ENCODE peak calls at places on chromosome 15, in six cellular contexts. B is H1, I is heart left ventricle, K is aorta, P is right atrium auricular region, Q is vagina. Z is an unnamed sample.

GRCh38 chr15:48408337-48408736 is 77.1 kb downstream of the DUT start:
- DNase-seq in B (no peak), I (no peak), K (no peak), P (no peak), Q (no peak), Z (no peak)

GRCh38 chr15:34366271-34367043 is 539 bp downstream of the LPCAT4 start:
- DNase-seq in B (peak; percentile 78), I (peak; percentile 69), K (peak; percentile 75), P (no peak), Q (no peak), Z (peak; percentile 75)

GRCh38 chr15:70597056-70597603 is 166.2 kb downstream of the UACA start:
- DNase-seq in B (no peak), I (no peak), K (no peak), P (peak; percentile 38), Q (no peak), Z (no peak)

GRCh38 chr15:74610302-74610951 is 5.2 kb upstream of the CLK3 start:
- DNase-seq in B (no peak), I (no peak), K (no peak), P (no peak), Q (no peak), Z (no peak)

GRCh38 chr15:28125673-28126651 is 26.8 kb upstream of the OCA2 start:
- DNase-seq in B (no peak), I (no peak), K (no peak), P (no peak), Q (no peak), Z (no peak)

GRCh38 chr15:67127334-67127664 is 61.9 kb downstream of the SMAD3 start:
- DNase-seq in B (no peak), I (no peak), K (no peak), P (no peak), Q (no peak), Z (no peak)

GRCh38 chr15:88644741-88645140 is 5.9 kb downstream of the ISG20 start:
- DNase-seq in B (no peak), I (no peak), K (no peak), P (no peak), Q (no peak), Z (no peak)

GRCh38 chr15:39888809-39889208 is 31.3 kb downstream of the GPR176 start:
- DNase-seq in B (no peak), I (no peak), K (no peak), P (no peak), Q (no peak), Z (no peak)

GRCh38 chr15:90261811-90262210 is 3.7 kb upstream of the NGRN start:
- DNase-seq in B (no peak), I (no peak), K (no peak), P (no peak), Q (no peak), Z (no peak)

GRCh38 chr15:52257734-52258062 is 37.9 kb downstream of the MYO5C start:
- DNase-seq in B (no peak), I (no peak), K (no peak), P (no peak), Q (no peak), Z (no peak)

GRCh38 chr15:43977072-43977884 is 150.5 kb downstream of the WDR76 start:
- DNase-seq in B (no peak), I (no peak), K (no peak), P (no peak), Q (no peak), Z (no peak)

GRCh38 chr15:73601449-73602425 is 31.5 kb downstream of the NPTN start:
- DNase-seq in B (no peak), I (peak; percentile 52), K (peak; percentile 66), P (no peak), Q (no peak), Z (peak; percentile 37)

GRCh38 chr15:91482799-91483198 is 370.7 kb upstream of the SLCO3A1 start:
- DNase-seq in B (no peak), I (no peak), K (no peak), P (no peak), Q (no peak), Z (no peak)

GRCh38 chr15:62672268-62672667 is 370.3 kb upstream of the TPM1 start:
- DNase-seq in B (no peak), I (no peak), K (no peak), P (no peak), Q (no peak), Z (no peak)

GRCh38 chr15:92711457-92711831 is 55.9 kb upstream of the FAM174B start:
- DNase-seq in B (no peak), I (no peak), K (no peak), P (no peak), Q (no peak), Z (no peak)

GRCh38 chr15:68601206-68602197 is 22.7 kb downstream of the CORO2B start:
- DNase-seq in B (no peak), I (no peak), K (no peak), P (no peak), Q (no peak), Z (peak; percentile 54)

GRCh38 chr15:64930778-64931240 is 19.1 kb downstream of the ANKDD1A start:
- DNase-seq in B (no peak), I (no peak), K (no peak), P (no peak), Q (peak; percentile 70), Z (no peak)

GRCh38 chr15:40343512-40343911 is 2.8 kb upstream of the CCDC9B start:
- DNase-seq in B (no peak), I (peak; percentile 64), K (peak; percentile 87), P (no peak), Q (no peak), Z (no peak)

DNA sequence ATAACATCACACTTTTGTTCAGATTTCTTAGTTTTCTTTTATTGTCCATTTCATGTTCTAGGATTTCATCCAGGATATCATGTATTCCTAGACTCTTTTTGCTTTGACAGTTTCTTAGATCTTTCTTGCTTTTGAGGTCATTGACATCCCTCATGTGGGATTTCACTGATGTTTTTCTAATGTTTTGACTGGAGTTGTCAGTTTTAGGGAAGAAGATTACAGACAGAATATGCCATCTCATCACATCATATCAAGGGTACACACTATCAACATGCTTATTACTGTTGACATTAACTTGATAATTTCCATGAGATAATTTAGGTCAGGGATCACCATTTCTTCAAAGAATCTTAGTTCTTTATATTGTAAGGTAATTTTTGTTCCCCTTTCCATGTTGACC is 101.7 kb downstream of the NPAP1 start:
- DNase-seq in B (no peak), I (no peak), K (no peak), P (no peak), Q (no peak), Z (no peak)
- H3K9me3 ChIP-seq in B (peaks cover 19% of the 10 kb centered on the region), I (peaks cover 18% of the 10 kb centered on the region), K (peaks cover 9% of the 10 kb centered on the region), P (no peaks in the 10 kb centered on the region), Q (no peaks in the 10 kb centered on the region), Z (no peaks in the 10 kb centered on the region)

DNA sequence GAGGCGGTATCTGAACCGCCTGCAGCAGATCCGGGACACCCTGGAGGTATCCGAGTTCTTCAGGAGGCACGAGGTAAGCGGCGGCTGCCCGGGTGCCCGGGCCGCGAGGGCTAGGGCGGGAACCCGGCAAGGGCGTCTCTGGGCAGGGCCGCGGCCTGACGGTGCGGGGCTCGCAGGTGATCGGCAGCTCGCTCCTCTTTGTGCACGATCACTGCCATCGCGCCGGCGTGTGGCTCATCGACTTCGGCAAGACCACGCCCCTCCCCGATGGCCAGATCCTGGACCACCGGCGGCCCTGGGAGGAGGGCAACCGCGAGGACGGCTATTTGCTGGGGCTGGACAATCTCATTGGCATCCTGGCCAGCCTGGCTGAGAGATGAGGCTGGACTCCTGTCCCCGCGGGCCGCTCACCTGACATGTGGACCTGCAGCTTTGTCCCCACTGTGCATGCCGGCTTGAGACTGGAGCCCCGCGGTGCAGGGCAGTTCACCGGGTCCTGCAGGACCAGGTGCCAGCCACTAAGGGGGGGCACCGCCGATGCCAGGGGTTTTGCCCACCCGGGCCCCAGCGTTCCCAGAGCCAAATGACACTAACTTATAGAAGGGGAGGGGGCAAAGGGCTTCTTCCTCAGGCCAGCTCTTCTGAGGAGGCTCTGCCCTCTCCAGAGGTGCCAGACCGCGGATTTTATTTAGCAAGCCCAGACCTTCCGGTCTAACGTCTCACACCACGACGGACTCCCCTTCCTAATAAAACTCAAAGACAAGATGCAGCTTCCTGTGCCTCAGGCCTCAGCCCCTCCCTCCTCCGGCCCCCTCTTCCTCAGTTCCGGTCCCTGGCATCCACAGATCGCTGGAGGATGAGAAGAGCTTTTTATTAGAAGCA is 9.4 kb downstream of the ITPKA start:
- DNase-seq in B (no peak), I (no peak), K (no peak), P (no peak), Q (no peak), Z (no peak)
- H3K27me3 ChIP-seq in B (peaks cover 86% of the 10 kb centered on the region), I (peaks cover 23% of the 10 kb centered on the region), K (no peaks in the 10 kb centered on the region), P (peaks cover 23% of the 10 kb centered on the region), Q (no peaks in the 10 kb centered on the region), Z (peaks cover 4% of the 10 kb centered on the region)

GRCh38 chr15:80482686-80483085 is 78.5 kb downstream of the ARNT2 start:
- DNase-seq in B (no peak), I (no peak), K (no peak), P (no peak), Q (no peak), Z (no peak)

GRCh38 chr15:80487884-80488283 is 83.7 kb downstream of the ARNT2 start:
- DNase-seq in B (no peak), I (no peak), K (no peak), P (no peak), Q (no peak), Z (no peak)

GRCh38 chr15:80483656-80484055 is 79.5 kb downstream of the ARNT2 start:
- DNase-seq in B (no peak), I (no peak), K (no peak), P (no peak), Q (no peak), Z (no peak)

GRCh38 chr15:80484312-80484981 is 80.3 kb downstream of the ARNT2 start:
- DNase-seq in B (no peak), I (no peak), K (no peak), P (no peak), Q (no peak), Z (no peak)

DNA sequence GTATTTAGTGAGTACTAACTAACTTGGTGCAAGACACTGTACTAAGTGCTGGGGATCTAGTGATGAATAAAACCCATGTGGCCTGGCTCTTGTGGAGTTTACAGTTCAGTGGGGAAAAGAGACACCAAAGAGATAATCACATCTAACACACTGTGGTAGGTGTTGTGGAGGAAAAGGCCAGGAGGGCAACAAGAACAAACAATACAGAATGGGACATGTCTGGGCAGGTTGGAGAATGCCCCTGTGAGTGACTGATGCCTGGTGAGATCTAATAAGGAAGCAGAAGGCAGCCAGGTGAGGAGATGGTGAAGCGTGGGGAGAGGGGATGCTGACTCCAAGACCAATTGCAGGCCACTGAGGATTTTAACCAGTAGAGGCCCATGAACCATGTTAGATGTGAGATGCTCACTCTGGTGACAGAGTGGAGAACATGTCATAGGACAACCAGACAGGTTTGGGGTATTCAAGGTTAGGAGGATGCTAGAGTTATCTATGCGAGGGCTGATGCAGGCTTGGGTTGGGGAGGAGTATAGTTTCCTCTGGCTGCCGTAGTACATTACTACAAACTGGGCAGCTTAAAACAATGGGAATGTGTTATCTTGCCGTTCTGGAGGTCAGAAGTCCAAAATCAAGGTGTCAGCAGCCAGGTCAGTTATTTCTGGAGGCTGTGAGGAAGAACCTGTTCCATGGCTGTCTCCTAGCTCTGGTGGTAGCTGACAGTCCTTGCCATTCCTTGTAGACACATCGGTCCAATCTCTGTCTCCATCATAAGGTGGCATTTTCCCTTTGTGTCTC is 81.4 kb downstream of the ARNT2 start:
- DNase-seq in B (no peak), I (no peak), K (no peak), P (no peak), Q (no peak), Z (no peak)
- H3K9me3 ChIP-seq in B (no peaks in the 10 kb centered on the region), I (no peaks in the 10 kb centered on the region), K (no peaks in the 10 kb centered on the region), P (no peaks in the 10 kb centered on the region), Q (no peaks in the 10 kb centered on the region), Z (no peaks in the 10 kb centered on the region)

DNA sequence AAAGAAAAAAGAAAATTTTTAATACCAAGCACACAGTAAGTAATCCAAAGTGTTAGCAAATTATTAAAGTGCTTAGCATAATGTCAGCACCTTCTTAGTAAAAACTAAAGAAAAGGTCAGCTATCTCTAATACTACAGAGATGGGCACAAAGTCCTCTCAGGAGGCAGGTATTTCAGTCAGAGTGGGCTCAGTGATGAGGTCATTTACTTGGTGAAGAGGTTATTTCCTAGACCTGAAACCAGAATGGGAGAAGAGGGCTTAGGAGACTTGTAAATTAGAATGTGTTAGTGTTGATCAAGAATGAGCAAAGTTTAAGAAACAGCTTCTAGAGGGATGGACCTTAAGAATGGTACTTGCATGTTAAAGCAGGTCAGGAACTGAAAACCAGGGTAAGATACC is 8.7 kb upstream of the PKM start:
- DNase-seq in B (no peak), I (no peak), K (no peak), P (no peak), Q (no peak), Z (no peak)
- H3K27me3 ChIP-seq in B (peaks cover 48% of the 10 kb centered on the region), I (no peaks in the 10 kb centered on the region), K (no peaks in the 10 kb centered on the region), P (no peaks in the 10 kb centered on the region), Q (no peaks in the 10 kb centered on the region), Z (no peaks in the 10 kb centered on the region)

Z was measured in ovary.